ENCODE peak calls at places on chromosome 15, in seven cellular contexts. One of them, this sample, is unnamed. For H3K9me2, the result is how much of the 10 kb centered on the place peaks cover.

GRCh38 chr15:22918056-22918455 is 62.1 kb downstream of the CYFIP1 start:
- DNase-seq in MM.1S: no peak
- DNase-seq in GM23338: no peak
- DNase-seq in GM23248: peak
- DNase-seq in PC-3: peak
- DNase-seq in SK-N-SH: no peak
- DNase-seq in OCI-LY7: no peak
- DNase-seq in this sample: no peak

GRCh38 chr15:77768107-77768506 is 135.4 kb upstream of the LINGO1 start:
- DNase-seq in MM.1S: no peak
- DNase-seq in GM23338: peak
- DNase-seq in GM23248: no peak
- DNase-seq in PC-3: no peak
- DNase-seq in SK-N-SH: no peak
- DNase-seq in OCI-LY7: no peak
- DNase-seq in this sample: no peak

GRCh38 chr15:41079717-41080116 is 36.4 kb downstream of the INO80 start:
- DNase-seq in MM.1S: no peak
- DNase-seq in GM23338: no peak
- DNase-seq in GM23248: no peak
- DNase-seq in PC-3: no peak
- DNase-seq in SK-N-SH: no peak
- DNase-seq in OCI-LY7: peak
- DNase-seq in this sample: no peak

GRCh38 chr15:74383695-74384565 is 16.5 kb upstream of the CYP11A1 start:
- DNase-seq in MM.1S: peak
- DNase-seq in GM23338: no peak
- DNase-seq in GM23248: peak
- DNase-seq in PC-3: peak
- DNase-seq in SK-N-SH: no peak
- DNase-seq in OCI-LY7: peak
- DNase-seq in this sample: peak

GRCh38 chr15:25727116-25727515 is 136.0 kb downstream of the ATP10A start:
- DNase-seq in MM.1S: no peak
- DNase-seq in GM23338: no peak
- DNase-seq in GM23248: no peak
- DNase-seq in PC-3: no peak
- DNase-seq in SK-N-SH: peak
- DNase-seq in OCI-LY7: no peak
- DNase-seq in this sample: no peak

GRCh38 chr15:91021516-91022074 is 799 bp downstream of the VPS33B start:
- DNase-seq in MM.1S: no peak
- DNase-seq in GM23338: no peak
- DNase-seq in GM23248: peak
- DNase-seq in PC-3: no peak
- DNase-seq in SK-N-SH: peak
- DNase-seq in OCI-LY7: peak
- DNase-seq in this sample: peak

GRCh38 chr15:38251726-38252480 is 733 bp upstream of the SPRED1 start:
- DNase-seq in MM.1S: peak
- DNase-seq in GM23338: peak
- DNase-seq in GM23248: peak
- DNase-seq in PC-3: peak
- DNase-seq in SK-N-SH: peak
- DNase-seq in OCI-LY7: peak
- DNase-seq in this sample: peak

GRCh38 chr15:95325763-95326688 is 1004.5 kb upstream of the NR2F2 start:
- DNase-seq in MM.1S: no peak
- DNase-seq in GM23338: no peak
- DNase-seq in GM23248: no peak
- DNase-seq in PC-3: peak
- DNase-seq in SK-N-SH: no peak
- DNase-seq in OCI-LY7: no peak
- DNase-seq in this sample: no peak

GRCh38 chr15:99994849-99995248 is 261.6 kb upstream of the LYSMD4 start:
- DNase-seq in MM.1S: no peak
- DNase-seq in GM23338: peak
- DNase-seq in GM23248: no peak
- DNase-seq in PC-3: no peak
- DNase-seq in SK-N-SH: no peak
- DNase-seq in OCI-LY7: no peak
- DNase-seq in this sample: no peak

GRCh38 chr15:41804920-41805666 is 22.8 kb upstream of the JMJD7 start:
- DNase-seq in MM.1S: no peak
- DNase-seq in GM23338: no peak
- DNase-seq in GM23248: no peak
- DNase-seq in PC-3: no peak
- DNase-seq in SK-N-SH: no peak
- DNase-seq in OCI-LY7: no peak
- DNase-seq in this sample: no peak

GRCh38 chr15:57340673-57341259 is 35.5 kb upstream of the CGNL1 start:
- DNase-seq in MM.1S: peak
- DNase-seq in GM23338: peak
- DNase-seq in GM23248: peak
- DNase-seq in PC-3: peak
- DNase-seq in SK-N-SH: peak
- DNase-seq in OCI-LY7: peak
- DNase-seq in this sample: peak

GRCh38 chr15:29037997-29038700 is 152.4 kb downstream of the APBA2 start:
- DNase-seq in MM.1S: no peak
- DNase-seq in GM23338: no peak
- DNase-seq in GM23248: no peak
- DNase-seq in PC-3: no peak
- DNase-seq in SK-N-SH: no peak
- DNase-seq in OCI-LY7: no peak
- DNase-seq in this sample: no peak

GRCh38 chr15:29035571-29036285 is 150.0 kb downstream of the APBA2 start:
- DNase-seq in MM.1S: no peak
- DNase-seq in GM23338: no peak
- DNase-seq in GM23248: no peak
- DNase-seq in PC-3: no peak
- DNase-seq in SK-N-SH: no peak
- DNase-seq in OCI-LY7: no peak
- DNase-seq in this sample: no peak

GRCh38 chr15:29043731-29044485 is 158.1 kb downstream of the APBA2 start:
- DNase-seq in MM.1S: no peak
- DNase-seq in GM23338: no peak
- DNase-seq in GM23248: no peak
- DNase-seq in PC-3: no peak
- DNase-seq in SK-N-SH: peak
- DNase-seq in OCI-LY7: no peak
- DNase-seq in this sample: no peak

GRCh38 chr15:29040367-29040745 is 154.6 kb downstream of the APBA2 start:
- DNase-seq in MM.1S: no peak
- DNase-seq in GM23338: peak
- DNase-seq in GM23248: no peak
- DNase-seq in PC-3: no peak
- DNase-seq in SK-N-SH: no peak
- DNase-seq in OCI-LY7: no peak
- DNase-seq in this sample: no peak

DNA sequence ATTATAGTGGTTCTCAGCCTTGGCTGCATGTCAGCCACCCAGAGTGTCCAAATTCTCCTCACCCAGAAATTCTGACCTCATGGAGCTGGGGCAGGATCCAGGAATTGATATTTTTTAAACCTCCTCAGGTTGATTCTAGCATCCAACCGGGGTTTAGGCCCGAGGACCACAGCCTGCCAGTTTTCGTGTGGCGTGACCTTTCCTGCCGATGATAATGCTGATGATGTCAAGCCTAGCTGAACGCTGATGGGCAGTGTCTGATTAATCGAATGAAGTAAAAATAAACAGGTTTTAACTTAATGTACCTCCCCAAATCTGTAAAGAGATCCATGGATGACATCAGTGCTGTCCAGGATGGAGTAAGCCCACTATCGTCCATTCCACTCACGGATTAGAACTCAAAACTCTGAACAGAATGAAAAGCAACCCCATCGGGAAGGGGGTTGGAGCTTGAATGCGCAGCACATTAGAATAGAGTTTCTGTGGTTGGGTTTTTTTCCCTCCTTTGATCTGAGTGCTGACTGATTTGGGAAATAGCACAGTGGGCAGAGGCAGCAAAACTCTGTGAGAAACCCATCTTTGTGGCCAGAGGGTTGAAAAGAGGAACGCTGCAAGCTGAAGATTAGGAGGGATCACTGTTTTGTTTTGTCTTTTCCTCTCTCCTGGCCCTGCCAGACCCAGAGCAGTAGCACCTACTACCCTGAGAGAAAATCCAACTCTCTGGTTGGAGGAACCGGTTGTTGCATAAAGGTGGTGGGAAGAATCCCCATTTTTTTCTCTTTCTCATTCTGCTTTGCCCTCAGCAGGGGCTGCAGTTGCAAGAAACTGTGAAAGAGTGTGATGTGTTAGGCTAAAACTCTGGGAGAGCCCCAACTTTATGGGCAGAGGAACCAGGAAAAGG is 153.9 kb downstream of the APBA2 start:
- DNase-seq in MM.1S: no peak
- DNase-seq in GM23338: peak
- DNase-seq in GM23248: no peak
- DNase-seq in PC-3: no peak
- DNase-seq in SK-N-SH: no peak
- DNase-seq in OCI-LY7: no peak
- DNase-seq in this sample: no peak
- H3K4me2 ChIP-seq in MM.1S: no peak
- H3K4me2 ChIP-seq in GM23338: no peak
- H3K4me2 ChIP-seq in GM23248: no peak
- H3K4me2 ChIP-seq in PC-3: no peak
- H3K4me2 ChIP-seq in SK-N-SH: no peak
- H3K4me2 ChIP-seq in OCI-LY7: no peak
- H3K4me2 ChIP-seq in this sample: no peak

DNA sequence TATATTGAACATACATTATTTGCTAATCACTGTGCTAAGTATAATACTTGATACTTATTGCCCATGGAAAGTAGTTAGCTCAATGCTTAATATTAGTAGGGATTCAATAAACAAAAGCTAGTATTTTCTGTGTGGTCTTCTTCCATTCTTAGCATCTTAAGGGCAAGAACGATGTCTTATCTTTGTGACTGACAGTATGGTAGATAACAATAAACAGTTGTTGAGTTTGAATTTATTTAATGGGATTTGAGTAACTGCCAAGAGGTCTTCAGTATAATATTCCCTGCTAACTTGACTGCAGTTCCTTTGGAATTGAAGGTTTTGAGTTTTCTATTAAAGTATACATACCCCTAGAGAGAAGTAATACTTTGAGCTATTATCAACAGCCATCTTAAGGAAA is 70.1 kb downstream of the ZNF609 start:
- DNase-seq in MM.1S: no peak
- DNase-seq in GM23338: no peak
- DNase-seq in GM23248: no peak
- DNase-seq in PC-3: no peak
- DNase-seq in SK-N-SH: no peak
- DNase-seq in OCI-LY7: no peak
- DNase-seq in this sample: no peak
- H3K9me2 ChIP-seq in MM.1S: under half
- H3K9me2 ChIP-seq in GM23338: under half
- H3K9me2 ChIP-seq in GM23248: under half
- H3K9me2 ChIP-seq in PC-3: under half
- H3K9me2 ChIP-seq in SK-N-SH: under half
- H3K9me2 ChIP-seq in OCI-LY7: under half
- H3K9me2 ChIP-seq in this sample: under half

GRCh38 chr15:71112429-71112828 is 2.8 kb upstream of the THSD4 start:
- DNase-seq in MM.1S: no peak
- DNase-seq in GM23338: no peak
- DNase-seq in GM23248: no peak
- DNase-seq in PC-3: peak
- DNase-seq in SK-N-SH: no peak
- DNase-seq in OCI-LY7: no peak
- DNase-seq in this sample: no peak

GRCh38 chr15:71116366-71116765 is 1.1 kb downstream of the THSD4 start:
- DNase-seq in MM.1S: no peak
- DNase-seq in GM23338: peak
- DNase-seq in GM23248: no peak
- DNase-seq in PC-3: peak
- DNase-seq in SK-N-SH: no peak
- DNase-seq in OCI-LY7: no peak
- DNase-seq in this sample: no peak

GRCh38 chr15:71114887-71115566 is at the start of gene THSD4:
- DNase-seq in MM.1S: peak
- DNase-seq in GM23338: peak
- DNase-seq in GM23248: peak
- DNase-seq in PC-3: peak
- DNase-seq in SK-N-SH: peak
- DNase-seq in OCI-LY7: peak
- DNase-seq in this sample: no peak

GRCh38 chr15:71115567-71116351 is 488 bp downstream of the THSD4 start:
- DNase-seq in MM.1S: peak
- DNase-seq in GM23338: peak
- DNase-seq in GM23248: peak
- DNase-seq in PC-3: peak
- DNase-seq in SK-N-SH: peak
- DNase-seq in OCI-LY7: no peak
- DNase-seq in this sample: no peak

DNA sequence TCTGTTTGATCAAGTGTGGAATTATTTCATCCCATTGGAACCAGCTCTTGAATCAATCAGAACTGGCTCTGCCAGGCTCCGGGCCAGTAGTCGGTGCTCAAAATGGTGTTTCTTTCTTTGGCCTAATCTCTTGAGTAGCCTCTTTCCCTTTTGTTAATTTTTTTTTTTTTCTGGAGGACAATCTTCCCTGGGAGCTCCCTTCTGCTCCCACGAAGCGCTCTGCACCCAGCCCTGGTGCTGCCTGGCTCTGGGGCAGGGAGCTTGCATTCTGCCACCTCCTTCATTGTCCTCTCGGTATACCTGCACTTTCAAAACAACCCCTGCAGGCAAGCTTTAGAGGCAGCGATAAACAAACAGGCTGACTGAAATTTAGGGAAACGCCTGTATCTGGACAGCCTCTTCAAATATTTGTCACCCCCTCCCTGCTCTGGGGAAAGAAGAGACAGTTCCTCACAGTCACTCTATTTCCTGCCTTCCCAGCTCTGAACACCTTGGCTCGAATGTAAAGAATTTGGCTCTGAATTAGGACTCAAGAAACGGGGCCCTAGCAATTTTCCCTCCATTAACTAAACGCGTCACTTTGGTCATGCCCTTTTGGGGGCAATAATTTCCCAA is 1.1 kb upstream of the THSD4 start:
- DNase-seq in MM.1S: no peak
- DNase-seq in GM23338: peak
- DNase-seq in GM23248: no peak
- DNase-seq in PC-3: peak
- DNase-seq in SK-N-SH: no peak
- DNase-seq in OCI-LY7: no peak
- DNase-seq in this sample: no peak
- H3K4me2 ChIP-seq in MM.1S: no peak
- H3K4me2 ChIP-seq in GM23338: peak
- H3K4me2 ChIP-seq in GM23248: no peak
- H3K4me2 ChIP-seq in PC-3: peak
- H3K4me2 ChIP-seq in SK-N-SH: no peak
- H3K4me2 ChIP-seq in OCI-LY7: no peak
- H3K4me2 ChIP-seq in this sample: no peak

DNA sequence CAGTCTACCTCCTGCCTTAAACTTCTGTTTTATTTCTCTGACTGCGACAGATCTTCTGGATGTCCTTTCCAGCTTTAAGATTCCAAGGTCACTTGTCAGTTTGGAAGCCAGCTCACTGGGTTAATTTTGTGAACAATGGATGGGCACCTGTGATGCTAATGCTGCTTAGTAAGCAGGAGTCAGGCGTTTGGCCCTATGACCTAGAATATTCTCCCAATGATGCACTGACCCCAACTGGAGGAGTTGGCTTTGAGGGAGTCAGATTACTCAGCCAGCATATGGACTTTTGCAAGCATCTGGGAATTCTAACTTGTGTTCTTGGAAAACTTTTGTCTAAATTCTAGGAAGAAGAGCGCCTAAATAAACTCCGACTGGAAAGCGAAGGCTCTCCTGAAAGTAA is 28.1 kb downstream of the HACD3 start:
- DNase-seq in MM.1S: no peak
- DNase-seq in GM23338: no peak
- DNase-seq in GM23248: peak
- DNase-seq in PC-3: no peak
- DNase-seq in SK-N-SH: no peak
- DNase-seq in OCI-LY7: no peak
- DNase-seq in this sample: no peak
- H3K9me2 ChIP-seq in MM.1S: under half
- H3K9me2 ChIP-seq in GM23338: under half
- H3K9me2 ChIP-seq in GM23248: under half
- H3K9me2 ChIP-seq in PC-3: under half
- H3K9me2 ChIP-seq in SK-N-SH: under half
- H3K9me2 ChIP-seq in OCI-LY7: under half
- H3K9me2 ChIP-seq in this sample: under half

This sample was measured in Karpas-422.